ENCODE peak calls at places on chromosomes 1 and 21, in six cellular contexts. One of them, this sample, is unnamed.

GRCh38 chr1:159917533-159917932 is 7.8 kb downstream of the TAGLN2 start:
- DNase-seq in H1: no peak
- DNase-seq in body of pancreas: peak
- DNase-seq in esophagus squamous epithelium: no peak
- DNase-seq in IMR-90: no peak
- DNase-seq in ovary: no peak
- DNase-seq in this sample: no peak

GRCh38 chr1:102241431-102242338 is 245.0 kb upstream of the OLFM3 start:
- DNase-seq in esophagus squamous epithelium: no peak
- DNase-seq in IMR-90: no peak
- DNase-seq in ovary: no peak
- DNase-seq in body of pancreas: no peak
- DNase-seq in H1: no peak
- DNase-seq in this sample: no peak

GRCh38 chr1:229562686-229563085 is 4.2 kb upstream of the ABCB10 start:
- DNase-seq in ovary: no peak
- DNase-seq in H1: no peak
- DNase-seq in IMR-90: no peak
- DNase-seq in body of pancreas: no peak
- DNase-seq in esophagus squamous epithelium: no peak
- DNase-seq in this sample: no peak

GRCh38 chr1:92043621-92044020 is 13.8 kb downstream of the EPHX4 start:
- DNase-seq in esophagus squamous epithelium: no peak
- DNase-seq in body of pancreas: no peak
- DNase-seq in H1: no peak
- DNase-seq in ovary: no peak
- DNase-seq in IMR-90: no peak
- DNase-seq in this sample: no peak

GRCh38 chr1:41152622-41153044 is 89.5 kb downstream of the SCMH1 start:
- DNase-seq in esophagus squamous epithelium: no peak
- DNase-seq in H1: no peak
- DNase-seq in body of pancreas: no peak
- DNase-seq in IMR-90: peak
- DNase-seq in ovary: no peak
- DNase-seq in this sample: no peak

GRCh38 chr1:173532237-173532636 is 55.1 kb downstream of the PRDX6 start:
- DNase-seq in H1: no peak
- DNase-seq in ovary: no peak
- DNase-seq in IMR-90: no peak
- DNase-seq in esophagus squamous epithelium: no peak
- DNase-seq in body of pancreas: no peak
- DNase-seq in this sample: no peak

GRCh38 chr1:15919316-15919715 is 56.6 kb downstream of the ZBTB17 start:
- DNase-seq in H1: no peak
- DNase-seq in ovary: no peak
- DNase-seq in IMR-90: peak
- DNase-seq in body of pancreas: no peak
- DNase-seq in esophagus squamous epithelium: no peak
- DNase-seq in this sample: no peak

GRCh38 chr1:41695118-41695517 is 210.6 kb upstream of the EDN2 start:
- DNase-seq in body of pancreas: peak
- DNase-seq in esophagus squamous epithelium: no peak
- DNase-seq in ovary: no peak
- DNase-seq in H1: no peak
- DNase-seq in IMR-90: no peak
- DNase-seq in this sample: no peak

GRCh38 chr1:235739124-235739523 is 89.5 kb upstream of the GNG4 start:
- DNase-seq in body of pancreas: peak
- DNase-seq in ovary: no peak
- DNase-seq in IMR-90: peak
- DNase-seq in H1: no peak
- DNase-seq in esophagus squamous epithelium: no peak
- DNase-seq in this sample: no peak

GRCh38 chr1:235206533-235207201 is 45.6 kb upstream of the RBM34 start:
- DNase-seq in ovary: no peak
- DNase-seq in body of pancreas: no peak
- DNase-seq in esophagus squamous epithelium: no peak
- DNase-seq in H1: no peak
- DNase-seq in IMR-90: peak
- DNase-seq in this sample: no peak

GRCh38 chr21:37159053-37159776 is 86.2 kb downstream of the TTC3 start:
- DNase-seq in IMR-90: peak
- DNase-seq in esophagus squamous epithelium: no peak
- DNase-seq in H1: no peak
- DNase-seq in ovary: no peak
- DNase-seq in body of pancreas: no peak
- DNase-seq in this sample: no peak

GRCh38 chr21:41045534-41046268 is 122.3 kb upstream of the BACE2 start:
- DNase-seq in H1: peak
- DNase-seq in IMR-90: no peak
- DNase-seq in ovary: no peak
- DNase-seq in esophagus squamous epithelium: no peak
- DNase-seq in body of pancreas: peak
- DNase-seq in this sample: no peak

GRCh38 chr1:58755468-58755872 is 28.4 kb downstream of the JUN start:
- DNase-seq in esophagus squamous epithelium: no peak
- DNase-seq in body of pancreas: peak
- DNase-seq in ovary: peak
- DNase-seq in H1: no peak
- DNase-seq in IMR-90: peak
- DNase-seq in this sample: peak

GRCh38 chr1:29506678-29507225 is 270.4 kb downstream of the PTPRU start:
- DNase-seq in esophagus squamous epithelium: no peak
- DNase-seq in IMR-90: no peak
- DNase-seq in ovary: no peak
- DNase-seq in body of pancreas: no peak
- DNase-seq in H1: no peak
- DNase-seq in this sample: no peak

GRCh38 chr1:240611619-240612490 is at the start of gene GREM2:
- DNase-seq in H1: no peak
- DNase-seq in body of pancreas: peak
- DNase-seq in ovary: peak
- DNase-seq in IMR-90: peak
- DNase-seq in esophagus squamous epithelium: no peak
- DNase-seq in this sample: no peak

GRCh38 chr1:31239653-31240241 is at the start of gene NKAIN1:
- DNase-seq in ovary: no peak
- DNase-seq in esophagus squamous epithelium: no peak
- DNase-seq in body of pancreas: no peak
- DNase-seq in H1: peak
- DNase-seq in IMR-90: peak
- DNase-seq in this sample: no peak

GRCh38 chr1:234780531-234781162 is 170.7 kb upstream of the IRF2BP2 start:
- DNase-seq in esophagus squamous epithelium: no peak
- DNase-seq in IMR-90: no peak
- DNase-seq in ovary: no peak
- DNase-seq in H1: no peak
- DNase-seq in body of pancreas: no peak
- DNase-seq in this sample: no peak

GRCh38 chr1:119141020-119141424 is 569 bp upstream of the WARS2 start:
- DNase-seq in body of pancreas: peak
- DNase-seq in ovary: peak
- DNase-seq in esophagus squamous epithelium: no peak
- DNase-seq in H1: no peak
- DNase-seq in IMR-90: no peak
- DNase-seq in this sample: peak

GRCh38 chr1:238060046-238060445 is 169.3 kb upstream of the ZP4 start:
- DNase-seq in esophagus squamous epithelium: no peak
- DNase-seq in ovary: no peak
- DNase-seq in H1: no peak
- DNase-seq in body of pancreas: no peak
- DNase-seq in IMR-90: no peak
- DNase-seq in this sample: no peak

GRCh38 chr1:204885288-204885711 is 14.6 kb downstream of the NFASC start:
- DNase-seq in esophagus squamous epithelium: no peak
- DNase-seq in IMR-90: no peak
- DNase-seq in ovary: no peak
- DNase-seq in body of pancreas: peak
- DNase-seq in H1: no peak
- DNase-seq in this sample: peak

GRCh38 chr1:89203166-89203565 is 4.4 kb upstream of the GBP4 start:
- DNase-seq in ovary: no peak
- DNase-seq in H1: no peak
- DNase-seq in esophagus squamous epithelium: no peak
- DNase-seq in body of pancreas: no peak
- DNase-seq in IMR-90: no peak
- DNase-seq in this sample: no peak

GRCh38 chr1:228882785-228883450 is 147.6 kb downstream of the RHOU start:
- DNase-seq in body of pancreas: no peak
- DNase-seq in ovary: no peak
- DNase-seq in IMR-90: no peak
- DNase-seq in esophagus squamous epithelium: no peak
- DNase-seq in H1: no peak
- DNase-seq in this sample: no peak

GRCh38 chr1:207672525-207673130 is 27.7 kb downstream of the CR1L start:
- DNase-seq in body of pancreas: no peak
- DNase-seq in esophagus squamous epithelium: no peak
- DNase-seq in IMR-90: peak
- DNase-seq in H1: peak
- DNase-seq in ovary: no peak
- DNase-seq in this sample: no peak

GRCh38 chr1:179318501-179318900 is 24.9 kb downstream of the SOAT1 start:
- DNase-seq in esophagus squamous epithelium: no peak
- DNase-seq in H1: no peak
- DNase-seq in IMR-90: no peak
- DNase-seq in ovary: no peak
- DNase-seq in body of pancreas: no peak
- DNase-seq in this sample: no peak

GRCh38 chr1:25103180-25103790 is 129.0 kb downstream of the SYF2 start:
- DNase-seq in body of pancreas: no peak
- DNase-seq in IMR-90: no peak
- DNase-seq in H1: no peak
- DNase-seq in ovary: no peak
- DNase-seq in esophagus squamous epithelium: no peak
- DNase-seq in this sample: no peak

GRCh38 chr1:226541631-226542622 is 6.6 kb upstream of the STUM start:
- DNase-seq in body of pancreas: peak
- DNase-seq in IMR-90: no peak
- DNase-seq in esophagus squamous epithelium: no peak
- DNase-seq in H1: no peak
- DNase-seq in ovary: peak
- DNase-seq in this sample: peak

GRCh38 chr21:44509539-44509938 is 30.5 kb downstream of the KRTAP10-1 start:
- DNase-seq in body of pancreas: peak
- DNase-seq in H1: no peak
- DNase-seq in ovary: no peak
- DNase-seq in esophagus squamous epithelium: no peak
- DNase-seq in IMR-90: no peak
- DNase-seq in this sample: no peak

GRCh38 chr1:167210966-167211674 is 9.6 kb upstream of the POU2F1 start:
- DNase-seq in IMR-90: no peak
- DNase-seq in ovary: no peak
- DNase-seq in esophagus squamous epithelium: no peak
- DNase-seq in body of pancreas: no peak
- DNase-seq in H1: no peak
- DNase-seq in this sample: no peak

GRCh38 chr1:47894718-47895393 is 102.3 kb downstream of the TRABD2B start:
- DNase-seq in esophagus squamous epithelium: no peak
- DNase-seq in H1: peak
- DNase-seq in ovary: no peak
- DNase-seq in IMR-90: peak
- DNase-seq in body of pancreas: peak
- DNase-seq in this sample: no peak
- TF ChIP-seq POLR2A in esophagus squamous epithelium: no peak
- TF ChIP-seq POLR2A in H1: no peak
- TF ChIP-seq POLR2A in ovary: no peak
- TF ChIP-seq POLR2A in IMR-90: no peak
- TF ChIP-seq POLR2A in body of pancreas: no peak
- TF ChIP-seq POLR2A in this sample: no peak

GRCh38 chr1:39214998-39215873 is 10.7 kb downstream of the MACF1 start:
- DNase-seq in esophagus squamous epithelium: no peak
- DNase-seq in body of pancreas: no peak
- DNase-seq in IMR-90: no peak
- DNase-seq in ovary: no peak
- DNase-seq in H1: no peak
- DNase-seq in this sample: no peak
- H3K4me3 ChIP-seq in esophagus squamous epithelium: peak
- H3K4me3 ChIP-seq in body of pancreas: no peak
- H3K4me3 ChIP-seq in IMR-90: no peak
- H3K4me3 ChIP-seq in ovary: no peak
- H3K4me3 ChIP-seq in H1: no peak
- H3K4me3 ChIP-seq in this sample: no peak

GRCh38 chr21:35377505-35378090 is 328.5 kb upstream of the RUNX1 start:
- DNase-seq in ovary: no peak
- DNase-seq in esophagus squamous epithelium: no peak
- DNase-seq in IMR-90: no peak
- DNase-seq in H1: no peak
- DNase-seq in body of pancreas: no peak
- DNase-seq in this sample: no peak
- H3K27ac ChIP-seq in ovary: no peak
- H3K27ac ChIP-seq in esophagus squamous epithelium: no peak
- H3K27ac ChIP-seq in IMR-90: no peak
- H3K27ac ChIP-seq in H1: no peak
- H3K27ac ChIP-seq in body of pancreas: no peak
- H3K27ac ChIP-seq in this sample: no peak

DNA sequence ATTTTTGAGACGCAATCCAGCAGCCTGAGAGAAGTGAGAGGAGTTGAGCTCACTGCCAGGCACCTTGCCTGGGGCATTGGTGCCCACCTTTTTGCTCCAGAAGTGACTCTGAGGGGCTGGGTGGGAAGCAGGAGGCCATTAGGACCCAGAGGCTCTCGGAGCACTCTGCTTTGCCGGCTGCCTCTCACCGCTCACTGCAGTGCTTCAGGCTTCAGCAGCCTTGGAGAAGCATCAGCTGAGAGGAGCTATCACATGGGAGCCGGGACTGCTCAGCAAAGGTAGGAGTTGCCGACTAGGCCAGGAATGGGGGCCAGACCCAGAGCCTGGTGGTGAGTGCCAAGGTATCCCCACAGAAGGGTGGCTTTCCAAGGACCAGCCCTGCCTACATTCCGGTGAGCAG is at the start of gene GPR61:
- DNase-seq in body of pancreas: no peak
- DNase-seq in esophagus squamous epithelium: no peak
- DNase-seq in ovary: no peak
- DNase-seq in IMR-90: no peak
- DNase-seq in H1: no peak
- DNase-seq in this sample: no peak
- TF ChIP-seq POLR2A in body of pancreas: no peak
- TF ChIP-seq POLR2A in esophagus squamous epithelium: no peak
- TF ChIP-seq POLR2A in ovary: no peak
- TF ChIP-seq POLR2A in IMR-90: no peak
- TF ChIP-seq POLR2A in H1: no peak
- TF ChIP-seq POLR2A in this sample: no peak

DNA sequence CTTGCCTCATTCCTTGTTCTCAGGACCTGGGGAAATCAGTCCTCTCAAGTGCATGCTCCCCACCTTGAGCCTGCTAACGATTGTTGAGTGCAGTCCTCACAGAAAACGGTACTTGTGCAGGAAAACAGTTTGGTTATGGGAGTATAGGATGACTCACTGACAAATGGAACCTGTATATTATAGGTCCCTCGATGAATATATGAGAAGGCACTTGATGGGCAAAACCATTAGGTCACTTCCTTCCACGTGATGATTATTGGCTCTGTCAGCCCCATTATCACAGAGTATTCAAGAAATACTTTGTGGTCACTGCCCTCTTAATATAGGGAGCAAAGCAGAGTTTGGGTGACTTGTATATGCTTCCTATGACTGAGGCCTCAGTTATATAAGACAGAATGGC is 6.2 kb downstream of the CCDC17 start:
- DNase-seq in IMR-90: peak
- DNase-seq in H1: no peak
- DNase-seq in esophagus squamous epithelium: no peak
- DNase-seq in ovary: no peak
- DNase-seq in body of pancreas: no peak
- DNase-seq in this sample: no peak
- H3K4me3 ChIP-seq in IMR-90: no peak
- H3K4me3 ChIP-seq in H1: no peak
- H3K4me3 ChIP-seq in esophagus squamous epithelium: no peak
- H3K4me3 ChIP-seq in ovary: no peak
- H3K4me3 ChIP-seq in body of pancreas: no peak
- H3K4me3 ChIP-seq in this sample: no peak

This sample was measured in tibial nerve.